ENCODE peak calls at places on chromosomes 6 and 20, in four cellular contexts. F, N, A and Z are unnamed samples.

GRCh38 chr20:51768759-51769517 is 748 bp upstream of the ATP9A start:
- DNase-seq in F (no peak), N (no peak), A (no peak), Z (no peak)

GRCh38 chr6:73742433-73742832 is 46.4 kb downstream of the CD109 start:
- DNase-seq in F (no peak), N (no peak), A (no peak), Z (no peak)

GRCh38 chr6:27178001-27178730 is 69.3 kb upstream of the PRSS16 start:
- DNase-seq in F (peak), N (peak), A (peak), Z (peak)

GRCh38 chr6:30707281-30707850 is 9.7 kb downstream of the MDC1 start:
- DNase-seq in F (no peak), N (no peak), A (no peak), Z (no peak)

GRCh38 chr20:57876163-57876562 is 166.3 kb upstream of the PMEPA1 start:
- DNase-seq in F (no peak), N (no peak), A (no peak), Z (no peak)

GRCh38 chr20:1676650-1677049 is 19.1 kb upstream of the SIRPG start:
- DNase-seq in F (no peak), N (no peak), A (no peak), Z (no peak)

GRCh38 chr6:22099241-22099640 is 197.6 kb downstream of the PRL start:
- DNase-seq in F (no peak), N (no peak), A (no peak), Z (no peak)

GRCh38 chr6:96304997-96305396 is 216.6 kb upstream of the UFL1 start:
- DNase-seq in F (no peak), N (no peak), A (no peak), Z (no peak)

GRCh38 chr6:156779206-156780116 is 2.3 kb downstream of the ARID1B start:
- DNase-seq in F (no peak), N (peak), A (no peak), Z (no peak)

GRCh38 chr6:50658561-50658960 is 54.8 kb upstream of the TFAP2D start:
- DNase-seq in F (no peak), N (no peak), A (no peak), Z (no peak)

GRCh38 chr6:139425780-139426179 is 51.3 kb upstream of the CITED2 start:
- DNase-seq in F (no peak), N (no peak), A (peak), Z (no peak)

GRCh38 chr20:8434326-8434876 is 302.3 kb downstream of the PLCB1 start:
- DNase-seq in F (no peak), N (no peak), A (no peak), Z (no peak)

GRCh38 chr20:58145506-58146080 is 82.9 kb downstream of the ANKRD60 start:
- DNase-seq in F (no peak), N (no peak), A (no peak), Z (no peak)

GRCh38 chr6:20370801-20371200 is 30.9 kb upstream of the E2F3 start:
- DNase-seq in F (no peak), N (no peak), A (no peak), Z (no peak)

GRCh38 chr6:124885171-124885570 is 77.1 kb upstream of the RNF217 start:
- DNase-seq in F (no peak), N (no peak), A (no peak), Z (no peak)